ENCODE peak calls at places on chromosome 5, in seven cellular contexts. H is IMR-90, N is prostate gland, G is uterus, M is adrenal gland, S is NB4, E is endothelial cell of umbilical vein. D is an unnamed sample.

GRCh38 chr5:67170783-67171182 is 25.8 kb downstream of the CD180 start:
- DNase-seq in H (no peak), N (no peak), G (no peak), M (no peak), S (no peak), E (no peak), D (no peak)

GRCh38 chr5:72288923-72289322 is 31.1 kb downstream of the MRPS27 start:
- DNase-seq in H (no peak), N (no peak), G (no peak), M (peak), S (no peak), E (no peak), D (no peak)

GRCh38 chr5:72402959-72403628 is 82.9 kb downstream of the PTCD2 start:
- DNase-seq in H (no peak), N (no peak), G (no peak), M (peak), S (peak), E (peak), D (peak)

GRCh38 chr5:3101561-3101960 is 350.1 kb upstream of the IRX2 start:
- DNase-seq in H (no peak), N (no peak), G (no peak), M (no peak), S (no peak), E (no peak), D (no peak)

GRCh38 chr5:175889910-175890684 is 18.7 kb downstream of the CPLX2 start:
- DNase-seq in H (peak), N (no peak), G (no peak), M (peak), S (no peak), E (no peak), D (peak)

GRCh38 chr5:159459132-159459627 is 128.9 kb upstream of the IL12B start:
- DNase-seq in H (no peak), N (no peak), G (no peak), M (no peak), S (no peak), E (no peak), D (no peak)

GRCh38 chr5:107874810-107875209 is 204.1 kb upstream of the EFNA5 start:
- DNase-seq in H (peak), N (no peak), G (no peak), M (no peak), S (no peak), E (no peak), D (no peak)

GRCh38 chr5:9599391-9599790 is 30.8 kb downstream of the TAS2R1 start:
- DNase-seq in H (no peak), N (no peak), G (no peak), M (no peak), S (no peak), E (no peak), D (no peak)

GRCh38 chr5:28217695-28218094 is 1179.3 kb upstream of the CDH9 start:
- DNase-seq in H (no peak), N (no peak), G (no peak), M (no peak), S (no peak), E (no peak), D (no peak)

GRCh38 chr5:63794979-63795378 is 167.3 kb downstream of the HTR1A start:
- DNase-seq in H (no peak), N (no peak), G (no peak), M (no peak), S (no peak), E (no peak), D (no peak)

GRCh38 chr5:32410630-32411029 is 33.9 kb downstream of the ZFR start:
- DNase-seq in H (no peak), N (no peak), G (no peak), M (no peak), S (no peak), E (no peak), D (no peak)

GRCh38 chr5:59711316-59711715 is 182.2 kb downstream of the PDE4D start:
- DNase-seq in H (no peak), N (no peak), G (no peak), M (no peak), S (no peak), E (no peak), D (no peak)

GRCh38 chr5:72951850-72952468 is 3.9 kb upstream of the FCHO2 start:
- DNase-seq in H (peak), N (peak), G (no peak), M (no peak), S (peak), E (peak), D (no peak)

GRCh38 chr5:138610468-138611294 is 35.5 kb upstream of the HSPA9 start:
- DNase-seq in H (no peak), N (no peak), G (no peak), M (no peak), S (peak), E (no peak), D (no peak)

GRCh38 chr5:158313027-158313738 is 454.2 kb upstream of the CLINT1 start:
- DNase-seq in H (no peak), N (no peak), G (no peak), M (no peak), S (no peak), E (no peak), D (no peak)

GRCh38 chr5:74288038-74288437 is 352.5 kb downstream of the ENC1 start:
- DNase-seq in H (no peak), N (no peak), G (no peak), M (no peak), S (no peak), E (no peak), D (no peak)

GRCh38 chr5:105132578-105132977 is 1570.0 kb upstream of the NUDT12 start:
- DNase-seq in H (no peak), N (no peak), G (no peak), M (no peak), S (no peak), E (no peak), D (no peak)

GRCh38 chr5:174987443-174988012 is 263.1 kb downstream of the MSX2 start:
- DNase-seq in H (no peak), N (no peak), G (no peak), M (no peak), S (no peak), E (no peak), D (no peak)

GRCh38 chr5:848671-849111 is 2.1 kb downstream of the ZDHHC11 start:
- DNase-seq in H (no peak), N (no peak), G (no peak), M (no peak), S (no peak), E (no peak), D (no peak)

GRCh38 chr5:105462377-105462776 is 1899.8 kb upstream of the NUDT12 start:
- DNase-seq in H (no peak), N (no peak), G (no peak), M (no peak), S (no peak), E (no peak), D (no peak)

GRCh38 chr5:32990593-32991415 is 279.7 kb downstream of the NPR3 start:
- DNase-seq in H (no peak), N (peak), G (no peak), M (no peak), S (no peak), E (no peak), D (no peak)

GRCh38 chr5:96997265-96997859 is 61.5 kb downstream of the LNPEP start:
- DNase-seq in H (peak), N (no peak), G (no peak), M (peak), S (peak), E (peak), D (no peak)
- TF ChIP-seq CTCF in H (peak), N (peak), G (peak), M (peak), S (peak), E (peak), D (peak)

DNA sequence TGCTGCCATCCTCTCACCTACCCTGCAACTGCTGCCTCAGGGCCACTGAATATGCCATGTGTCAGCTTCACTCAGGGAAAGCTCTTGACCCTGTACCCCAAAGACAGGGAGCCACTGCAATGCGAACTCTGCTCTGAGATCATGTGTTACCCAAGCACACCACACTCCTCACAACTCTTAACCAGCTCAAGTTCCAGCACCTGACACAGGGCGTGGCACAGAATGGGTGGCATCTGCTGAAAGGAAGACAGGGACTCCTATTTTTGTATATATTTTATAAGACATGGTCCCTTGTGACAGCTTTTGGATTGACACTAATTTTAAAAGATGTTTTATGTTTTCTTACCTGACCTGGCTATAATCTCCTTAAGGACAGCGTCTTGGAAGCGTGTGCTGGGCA is 10.7 kb downstream of the PHYKPL start:
- DNase-seq in H (no peak), N (no peak), G (no peak), M (no peak), S (no peak), E (no peak), D (no peak)
- TF ChIP-seq POLR2A in H (peak), N (no peak), G (no peak), M (no peak), S (no peak), E (no peak), D (no peak)

DNA sequence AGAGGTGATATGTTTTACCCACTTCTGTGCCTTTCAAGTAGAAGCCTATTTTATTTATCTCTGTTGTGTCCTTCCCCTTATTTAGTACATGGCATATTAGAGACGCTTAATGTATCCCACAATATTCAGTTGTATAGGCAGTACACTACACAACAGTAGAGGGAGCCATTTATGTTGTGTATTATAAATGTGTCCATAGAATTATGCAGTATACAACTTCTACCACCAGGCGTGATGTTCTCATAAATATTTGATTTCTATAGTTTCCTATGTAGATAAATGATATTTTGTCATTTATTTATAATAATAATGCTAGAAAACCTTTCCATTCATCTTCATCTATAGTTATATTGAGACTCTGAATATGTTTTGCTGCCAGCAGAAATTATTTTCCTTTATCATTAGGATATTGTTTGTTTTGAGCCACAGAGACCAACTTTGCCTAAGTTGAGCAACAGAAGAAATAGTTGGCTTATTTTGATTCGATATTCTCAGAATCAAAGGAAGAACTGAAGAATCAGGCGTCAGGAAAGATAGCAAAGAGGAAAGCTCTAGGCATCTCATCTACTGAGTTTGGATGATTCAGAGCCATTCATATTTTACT is 81.7 kb downstream of the ADAMTS19 start:
- DNase-seq in H (peak), N (no peak), G (no peak), M (no peak), S (peak), E (peak), D (no peak)
- TF ChIP-seq CTCF in H (peak), N (no peak), G (no peak), M (no peak), S (no peak), E (peak), D (no peak)

DNA sequence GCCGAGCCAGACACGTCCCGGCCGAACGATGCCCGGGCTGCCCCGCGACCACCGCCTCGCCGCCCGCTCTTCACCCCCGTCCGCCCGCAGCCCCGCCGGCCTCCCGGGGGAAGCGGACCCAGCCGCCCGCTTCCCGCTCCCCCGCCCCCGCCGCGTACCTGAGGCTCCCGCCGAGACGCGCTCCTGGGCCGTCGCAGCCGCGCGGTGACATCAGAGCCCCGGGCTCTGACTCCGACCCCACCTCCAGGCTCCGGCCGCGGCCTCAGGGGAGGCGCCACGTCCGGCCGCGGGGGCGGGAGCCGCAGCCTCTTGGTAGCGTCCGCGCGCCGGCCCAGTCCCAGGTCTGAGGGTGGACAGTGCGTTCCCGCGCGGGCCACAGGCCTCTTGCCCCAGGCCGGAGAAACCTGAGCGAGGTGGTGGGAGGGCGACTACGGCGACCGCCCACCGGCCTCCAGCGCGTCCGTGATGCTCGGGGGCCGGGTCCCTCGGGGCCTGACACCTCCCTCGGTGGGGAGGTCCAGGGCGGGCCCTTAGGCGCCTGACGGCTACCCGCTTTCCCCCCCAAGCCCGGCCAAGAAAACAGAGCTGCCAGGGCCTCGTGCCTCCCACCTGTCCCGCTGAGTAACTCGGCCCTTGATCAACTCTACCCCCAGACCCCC is at the start of gene SHROOM1:
- DNase-seq in H (peak), N (peak), G (peak), M (peak), S (peak), E (peak), D (peak)
- TF ChIP-seq POLR2A in H (no peak), N (peak), G (no peak), M (no peak), S (no peak), E (no peak), D (no peak)

GRCh38 chr5:150540615-150541396 is 32.9 kb downstream of the NDST1 start:
- DNase-seq in H (peak), N (peak), G (no peak), M (peak), S (no peak), E (peak), D (peak)

GRCh38 chr5:150535611-150536010 is 27.7 kb downstream of the NDST1 start:
- DNase-seq in H (no peak), N (no peak), G (no peak), M (no peak), S (no peak), E (no peak), D (no peak)

GRCh38 chr5:150539206-150539605 is 31.3 kb downstream of the NDST1 start:
- DNase-seq in H (no peak), N (no peak), G (no peak), M (no peak), S (no peak), E (no peak), D (no peak)

GRCh38 chr5:150540042-150540441 is 32.1 kb downstream of the NDST1 start:
- DNase-seq in H (no peak), N (no peak), G (no peak), M (no peak), S (no peak), E (no peak), D (no peak)

GRCh38 chr5:150538007-150538917 is 30.3 kb downstream of the NDST1 start:
- DNase-seq in H (peak), N (no peak), G (no peak), M (no peak), S (peak), E (no peak), D (no peak)
- TF ChIP-seq CTCF in H (peak), N (no peak), G (no peak), M (no peak), S (no peak), E (no peak), D (no peak)

GRCh38 chr5:172185096-172185461 is 2.9 kb downstream of the STK10 start:
- DNase-seq in H (no peak), N (no peak), G (no peak), M (no peak), S (no peak), E (no peak), D (no peak)
- TF ChIP-seq POLR2A in H (no peak), N (no peak), G (no peak), M (no peak), S (no peak), E (no peak), D (no peak)

DNA sequence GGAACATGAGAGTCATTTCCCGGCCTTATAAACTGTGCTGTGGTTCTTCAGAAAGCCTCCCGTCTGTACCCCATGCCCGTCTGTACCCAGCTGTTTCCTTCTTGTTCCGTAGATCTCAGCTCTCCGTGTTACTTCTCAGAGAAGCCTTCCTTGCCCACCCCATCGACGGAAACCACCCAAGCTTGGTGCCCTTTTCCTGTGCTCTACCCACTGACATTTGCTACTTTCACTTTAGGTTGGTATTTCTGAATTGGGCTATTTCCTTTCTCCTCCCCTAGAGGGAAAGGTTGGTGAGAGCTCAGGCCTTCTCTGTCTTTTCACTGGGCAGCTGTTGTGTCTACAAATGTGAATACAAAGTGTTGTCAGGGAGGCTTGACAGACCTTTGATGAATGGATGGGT is 764.5 kb upstream of the ADAMTS16 start:
- DNase-seq in H (no peak), N (no peak), G (no peak), M (no peak), S (no peak), E (no peak), D (no peak)
- TF ChIP-seq CTCF in H (no peak), N (no peak), G (no peak), M (no peak), S (no peak), E (no peak), D (no peak)

GRCh38 chr5:75511435-75512382 is at the start of the genes CERT1 and POLK:
- DNase-seq in H (peak), N (peak), G (peak), M (peak), S (peak), E (peak), D (peak)
- TF ChIP-seq POLR2A in H (peak), N (peak), G (peak), M (peak), S (peak), E (peak), D (peak)

D was measured in stomach.